ENCODE peak calls at places on chromosomes 12 and 14, in seven cellular contexts. F, D, W, J, G, H and S are unnamed samples.

GRCh38 chr12:27178723-27179398 is 65.2 kb upstream of the STK38L start:
- DNase-seq in F (no peak), D (no peak), W (no peak), J (no peak), G (no peak), H (no peak), S (no peak)

GRCh38 chr12:10673660-10674384 is at the start of gene STYK1:
- DNase-seq in F (peak), D (peak), W (peak), J (peak), G (peak), H (peak), S (peak)

GRCh38 chr12:51744235-51744634 is 104.3 kb downstream of the FIGNL2 start:
- DNase-seq in F (no peak), D (no peak), W (no peak), J (no peak), G (no peak), H (no peak), S (peak)

GRCh38 chr14:71166434-71166833 is 259.2 kb downstream of the PCNX1 start:
- DNase-seq in F (peak), D (peak), W (peak), J (no peak), G (no peak), H (no peak), S (peak)

GRCh38 chr14:79704406-79704805 is 506.9 kb downstream of the DIO2 start:
- DNase-seq in F (no peak), D (no peak), W (no peak), J (no peak), G (no peak), H (no peak), S (no peak)

GRCh38 chr14:24157331-24157730 is 3.7 kb upstream of the IRF9 start:
- DNase-seq in F (no peak), D (no peak), W (no peak), J (no peak), G (no peak), H (no peak), S (no peak)

GRCh38 chr12:98733667-98734350 is 88.7 kb downstream of the APAF1 start:
- DNase-seq in F (no peak), D (no peak), W (no peak), J (no peak), G (no peak), H (no peak), S (no peak)

GRCh38 chr12:19741132-19741489 is 301.8 kb downstream of the AEBP2 start:
- DNase-seq in F (no peak), D (no peak), W (no peak), J (no peak), G (no peak), H (no peak), S (no peak)

GRCh38 chr14:60094306-60094897 is 2.7 kb downstream of the PCNX4 start:
- DNase-seq in F (no peak), D (no peak), W (peak), J (no peak), G (peak), H (no peak), S (peak)

GRCh38 chr14:53016491-53016890 is 65.6 kb upstream of the FERMT2 start:
- DNase-seq in F (no peak), D (no peak), W (no peak), J (no peak), G (no peak), H (no peak), S (no peak)

GRCh38 chr14:72699852-72700257 is 194.0 kb downstream of the DPF3 start:
- DNase-seq in F (no peak), D (no peak), W (no peak), J (no peak), G (peak), H (no peak), S (peak)

GRCh38 chr12:20370001-20370381 is 1.7 kb downstream of the PDE3A start:
- DNase-seq in F (peak), D (peak), W (no peak), J (no peak), G (no peak), H (no peak), S (peak)

GRCh38 chr14:40436551-40436950 is 1004.3 kb upstream of the FBXO33 start:
- DNase-seq in F (no peak), D (no peak), W (no peak), J (no peak), G (no peak), H (no peak), S (no peak)

GRCh38 chr14:51041117-51041531 is 53.8 kb downstream of the TRIM9 start:
- DNase-seq in F (peak), D (no peak), W (no peak), J (no peak), G (no peak), H (no peak), S (no peak)

GRCh38 chr12:45170456-45171042 is 45.3 kb upstream of the ANO6 start:
- DNase-seq in F (peak), D (peak), W (peak), J (peak), G (peak), H (peak), S (peak)

GRCh38 chr14:73752297-73752992 is 38.3 kb upstream of the PNMA1 start:
- DNase-seq in F (peak), D (peak), W (no peak), J (no peak), G (no peak), H (no peak), S (peak)

GRCh38 chr14:51139221-51139681 is 44.3 kb upstream of the TRIM9 start:
- DNase-seq in F (peak), D (no peak), W (no peak), J (no peak), G (no peak), H (no peak), S (no peak)

GRCh38 chr12:14416658-14417057 is 51.2 kb downstream of the ATF7IP start:
- DNase-seq in F (no peak), D (no peak), W (no peak), J (no peak), G (peak), H (no peak), S (peak)

GRCh38 chr12:110826592-110827200 is 20.1 kb upstream of the CCDC63 start:
- DNase-seq in F (peak), D (peak), W (peak), J (peak), G (peak), H (peak), S (peak)